ENCODE peak calls at places on chromosomes 7 and 10, in four cellular contexts. Y is fibroblast of mammary gland, L is activated T-helper 1 cell treated with Interleukin-2 at 50 U/mL for 16 hours, C is HTR-8/SVneo. O is an unnamed sample.
A peak's percentile ranks its signal among the peaks of the same experiment; 100 is the strongest.

GRCh38 chr10:117532451-117533107 is 10.0 kb upstream of the EMX2 start:
- DNase-seq in Y (no peak), L (no peak), C (no peak), O (no peak)

GRCh38 chr7:101114492-101114891 is 12.4 kb upstream of the SERPINE1 start:
- DNase-seq in Y (peak; percentile 82), L (no peak), C (no peak), O (no peak)

GRCh38 chr7:3092468-3092867 is 48.8 kb upstream of the CARD11 start:
- DNase-seq in Y (no peak), L (peak; percentile 41), C (no peak), O (no peak)

GRCh38 chr7:110003827-110004226 is 1087.1 kb upstream of the LRRN3 start:
- DNase-seq in Y (no peak), L (no peak), C (no peak), O (no peak)

GRCh38 chr10:124992462-124993344 is 50.8 kb downstream of the ZRANB1 start:
- DNase-seq in Y (peak; percentile 75), L (no peak), C (no peak), O (no peak)

GRCh38 chr10:123270221-123270620 is 116.0 kb downstream of the BUB3 start:
- DNase-seq in Y (peak; percentile 68), L (no peak), C (no peak), O (no peak)

GRCh38 chr10:72682626-72683025 is 9.3 kb upstream of the MCU start:
- DNase-seq in Y (no peak), L (no peak), C (no peak), O (no peak)

GRCh38 chr10:3895045-3895609 is 110.1 kb upstream of the KLF6 start:
- DNase-seq in Y (peak; percentile 55), L (no peak), C (peak; percentile 29), O (no peak)

GRCh38 chr10:117163061-117163953 is 25.2 kb upstream of the VAX1 start:
- DNase-seq in Y (no peak), L (no peak), C (no peak), O (no peak)

GRCh38 chr7:108181073-108181985 is 51.2 kb upstream of the LAMB4 start:
- DNase-seq in Y (peak; percentile 73), L (no peak), C (peak; percentile 27), O (peak; percentile 4)

GRCh38 chr7:43554423-43554822 is 28.5 kb upstream of the STK17A start:
- DNase-seq in Y (no peak), L (no peak), C (no peak), O (no peak)

GRCh38 chr7:151449990-151450389 is 10.0 kb upstream of the CRYGN start:
- DNase-seq in Y (no peak), L (no peak), C (no peak), O (no peak)

GRCh38 chr7:143361552-143362125 is 874 bp downstream of the FAM131B start:
- DNase-seq in Y (no peak), L (no peak), C (no peak), O (no peak)

GRCh38 chr10:26407406-26407969 is 30.7 kb upstream of the APBB1IP start:
- DNase-seq in Y (peak; percentile 96), L (no peak), C (no peak), O (no peak)

GRCh38 chr7:5709347-5709950 is 72.0 kb downstream of the RNF216 start:
- DNase-seq in Y (peak; percentile 64), L (no peak), C (no peak), O (no peak)

GRCh38 chr10:75395955-75396860 is 5.4 kb downstream of the ZNF503 start:
- DNase-seq in Y (peak; percentile 19), L (no peak), C (no peak), O (no peak)

GRCh38 chr7:150580615-150580986 is 13.4 kb downstream of the GIMAP4 start:
- DNase-seq in Y (no peak), L (no peak), C (no peak), O (no peak)

GRCh38 chr7:47634273-47634672 is 52.4 kb upstream of the TNS3 start:
- DNase-seq in Y (no peak), L (no peak), C (no peak), O (no peak)

GRCh38 chr7:13312327-13312726 is 624.9 kb downstream of the ARL4A start:
- DNase-seq in Y (peak; percentile 37), L (no peak), C (no peak), O (no peak)

GRCh38 chr10:7700577-7701125 is 2.5 kb upstream of the ITIH2 start:
- DNase-seq in Y (peak; percentile 2), L (no peak), C (no peak), O (no peak)

GRCh38 chr10:80567292-80567691 is 29.6 kb downstream of the SH2D4B start:
- DNase-seq in Y (no peak), L (no peak), C (no peak), O (no peak)

GRCh38 chr10:104307576-104308438 is 30.5 kb downstream of the ITPRIP start:
- DNase-seq in Y (peak; percentile 83), L (no peak), C (no peak), O (no peak)

GRCh38 chr7:101933685-101934084 is 116.3 kb downstream of the CUX1 start:
- DNase-seq in Y (no peak), L (no peak), C (no peak), O (no peak)

GRCh38 chr7:29564455-29565185 is 985 bp downstream of the PRR15 start:
- DNase-seq in Y (peak; percentile 57), L (no peak), C (peak; percentile 44), O (peak; percentile 22)

GRCh38 chr7:68246189-68246633 is 1249.6 kb downstream of the TYW1 start:
- DNase-seq in Y (no peak), L (no peak), C (no peak), O (no peak)

GRCh38 chr10:83357627-83358026 is 781.7 kb upstream of the GHITM start:
- DNase-seq in Y (no peak), L (no peak), C (no peak), O (no peak)

GRCh38 chr7:4025694-4026615 is 656.1 kb upstream of the FOXK1 start:
- DNase-seq in Y (no peak), L (no peak), C (no peak), O (no peak)

GRCh38 chr7:42338231-42339222 is 101.5 kb upstream of the GLI3 start:
- DNase-seq in Y (peak; percentile 49), L (no peak), C (no peak), O (peak; percentile 8)

GRCh38 chr10:69728335-69728861 is 73.3 kb upstream of the COL13A1 start:
- DNase-seq in Y (peak; percentile 16), L (no peak), C (peak; percentile 41), O (no peak)

GRCh38 chr7:73704640-73705550 is 14.6 kb downstream of the STX1A start:
- DNase-seq in Y (peak; percentile 80), L (no peak), C (no peak), O (no peak)

GRCh38 chr7:7816816-7817536 is 98.6 kb upstream of the RPA3 start:
- DNase-seq in Y (no peak), L (no peak), C (no peak), O (no peak)

GRCh38 chr7:13467111-13467547 is 522.3 kb downstream of the ETV1 start:
- DNase-seq in Y (no peak), L (no peak), C (no peak), O (no peak)

GRCh38 chr7:106984034-106984433 is 60.5 kb upstream of the PRKAR2B start:
- DNase-seq in Y (no peak), L (no peak), C (no peak), O (no peak)

O was measured in amniotic stem cell.